ENCODE peak calls at places on chromosomes 4 and X, in nine cellular contexts. One of them, this sample, is unnamed.

GRCh38 chr4:109157205-109157604 is 145.3 kb downstream of the COL25A1 start:
- DNase-seq in tibial nerve: no peak
- DNase-seq in heart left ventricle: no peak
- DNase-seq in A549: no peak
- DNase-seq in suprapubic skin: no peak
- DNase-seq in H1: no peak
- DNase-seq in thyroid gland: no peak
- DNase-seq in breast epithelium: no peak
- DNase-seq in uterus: no peak
- DNase-seq in this sample: no peak

GRCh38 chr4:139746430-139746829 is 80.8 kb downstream of the MGST2 start:
- DNase-seq in breast epithelium: no peak
- DNase-seq in thyroid gland: no peak
- DNase-seq in tibial nerve: no peak
- DNase-seq in H1: no peak
- DNase-seq in uterus: no peak
- DNase-seq in A549: no peak
- DNase-seq in heart left ventricle: no peak
- DNase-seq in suprapubic skin: no peak
- DNase-seq in this sample: no peak

GRCh38 chr4:89105726-89106125 is 5.6 kb upstream of the TIGD2 start:
- DNase-seq in tibial nerve: no peak
- DNase-seq in suprapubic skin: no peak
- DNase-seq in uterus: no peak
- DNase-seq in thyroid gland: no peak
- DNase-seq in heart left ventricle: no peak
- DNase-seq in A549: no peak
- DNase-seq in H1: no peak
- DNase-seq in breast epithelium: no peak
- DNase-seq in this sample: no peak

GRCh38 chr4:111630705-111631104 is 514.5 kb upstream of the FAM241A start:
- DNase-seq in thyroid gland: no peak
- DNase-seq in breast epithelium: no peak
- DNase-seq in tibial nerve: no peak
- DNase-seq in heart left ventricle: no peak
- DNase-seq in uterus: no peak
- DNase-seq in H1: no peak
- DNase-seq in A549: no peak
- DNase-seq in suprapubic skin: no peak
- DNase-seq in this sample: no peak

GRCh38 chrX:109886122-109886761 is 116.7 kb upstream of the TMEM164 start:
- DNase-seq in thyroid gland: peak; percentile 17
- DNase-seq in suprapubic skin: no peak
- DNase-seq in tibial nerve: no peak
- DNase-seq in breast epithelium: no peak
- DNase-seq in heart left ventricle: no peak
- DNase-seq in A549: peak; percentile 57
- DNase-seq in H1: no peak
- DNase-seq in uterus: no peak
- DNase-seq in this sample: no peak

GRCh38 chr4:113584407-113585150 is 177.0 kb downstream of the CAMK2D start:
- DNase-seq in tibial nerve: no peak
- DNase-seq in heart left ventricle: peak; percentile 36
- DNase-seq in thyroid gland: no peak
- DNase-seq in breast epithelium: no peak
- DNase-seq in A549: peak; percentile 25
- DNase-seq in H1: no peak
- DNase-seq in uterus: no peak
- DNase-seq in suprapubic skin: no peak
- DNase-seq in this sample: no peak

GRCh38 chr4:24722026-24722568 is 73.3 kb upstream of the SOD3 start:
- DNase-seq in A549: peak; percentile 5
- DNase-seq in H1: no peak
- DNase-seq in heart left ventricle: no peak
- DNase-seq in breast epithelium: no peak
- DNase-seq in thyroid gland: no peak
- DNase-seq in tibial nerve: no peak
- DNase-seq in suprapubic skin: no peak
- DNase-seq in uterus: no peak
- DNase-seq in this sample: no peak

GRCh38 chrX:42398967-42399631 is 378.9 kb downstream of the PPP1R2C start:
- DNase-seq in A549: no peak
- DNase-seq in uterus: no peak
- DNase-seq in thyroid gland: no peak
- DNase-seq in tibial nerve: no peak
- DNase-seq in H1: no peak
- DNase-seq in heart left ventricle: no peak
- DNase-seq in suprapubic skin: no peak
- DNase-seq in breast epithelium: no peak
- DNase-seq in this sample: no peak

GRCh38 chrX:56233682-56234081 is 1.5 kb downstream of the KLF8 start:
- DNase-seq in breast epithelium: peak; percentile 69
- DNase-seq in thyroid gland: peak; percentile 65
- DNase-seq in suprapubic skin: peak; percentile 66
- DNase-seq in H1: peak; percentile 38
- DNase-seq in A549: peak; percentile 5
- DNase-seq in heart left ventricle: peak; percentile 68
- DNase-seq in uterus: peak; percentile 73
- DNase-seq in tibial nerve: peak; percentile 24
- DNase-seq in this sample: no peak

GRCh38 chrX:114037515-114037914 is 546.4 kb upstream of the HTR2C start:
- DNase-seq in H1: no peak
- DNase-seq in breast epithelium: no peak
- DNase-seq in suprapubic skin: no peak
- DNase-seq in heart left ventricle: no peak
- DNase-seq in thyroid gland: no peak
- DNase-seq in A549: no peak
- DNase-seq in tibial nerve: no peak
- DNase-seq in uterus: no peak
- DNase-seq in this sample: no peak

GRCh38 chr4:173821031-173821430 is 291.0 kb upstream of the HAND2 start:
- DNase-seq in A549: no peak
- DNase-seq in H1: no peak
- DNase-seq in breast epithelium: no peak
- DNase-seq in suprapubic skin: no peak
- DNase-seq in heart left ventricle: no peak
- DNase-seq in thyroid gland: no peak
- DNase-seq in uterus: no peak
- DNase-seq in tibial nerve: no peak
- DNase-seq in this sample: no peak

GRCh38 chr4:14196141-14196540 is 568.6 kb upstream of the BOD1L1 start:
- DNase-seq in A549: peak; percentile 48
- DNase-seq in H1: peak; percentile 19
- DNase-seq in suprapubic skin: no peak
- DNase-seq in uterus: no peak
- DNase-seq in thyroid gland: no peak
- DNase-seq in tibial nerve: no peak
- DNase-seq in heart left ventricle: peak; percentile 38
- DNase-seq in breast epithelium: no peak
- DNase-seq in this sample: peak; percentile 64

GRCh38 chrX:76428243-76429130 is 977 bp downstream of the MAGEE1 start:
- DNase-seq in thyroid gland: peak; percentile 13
- DNase-seq in uterus: peak; percentile 11
- DNase-seq in breast epithelium: no peak
- DNase-seq in H1: no peak
- DNase-seq in tibial nerve: no peak
- DNase-seq in heart left ventricle: peak; percentile 21
- DNase-seq in A549: no peak
- DNase-seq in suprapubic skin: peak; percentile 60
- DNase-seq in this sample: peak; percentile 55

GRCh38 chr4:80876810-80877209 is 153.7 kb upstream of the BMP3 start:
- DNase-seq in H1: no peak
- DNase-seq in heart left ventricle: no peak
- DNase-seq in suprapubic skin: no peak
- DNase-seq in A549: no peak
- DNase-seq in breast epithelium: no peak
- DNase-seq in thyroid gland: no peak
- DNase-seq in uterus: no peak
- DNase-seq in tibial nerve: no peak
- DNase-seq in this sample: no peak

GRCh38 chr4:2415881-2416563 is 2.4 kb downstream of the ZFYVE28 start:
- DNase-seq in breast epithelium: no peak
- DNase-seq in tibial nerve: no peak
- DNase-seq in suprapubic skin: no peak
- DNase-seq in H1: no peak
- DNase-seq in A549: no peak
- DNase-seq in heart left ventricle: no peak
- DNase-seq in uterus: no peak
- DNase-seq in thyroid gland: no peak
- DNase-seq in this sample: no peak

GRCh38 chr4:2415213-2415612 is 3.2 kb downstream of the ZFYVE28 start:
- DNase-seq in heart left ventricle: no peak
- DNase-seq in H1: no peak
- DNase-seq in A549: no peak
- DNase-seq in breast epithelium: no peak
- DNase-seq in uterus: no peak
- DNase-seq in suprapubic skin: no peak
- DNase-seq in tibial nerve: no peak
- DNase-seq in thyroid gland: no peak
- DNase-seq in this sample: no peak

GRCh38 chr4:2417196-2417764 is 1.2 kb downstream of the ZFYVE28 start:
- DNase-seq in thyroid gland: peak; percentile 19
- DNase-seq in uterus: no peak
- DNase-seq in heart left ventricle: no peak
- DNase-seq in H1: no peak
- DNase-seq in suprapubic skin: no peak
- DNase-seq in breast epithelium: no peak
- DNase-seq in A549: no peak
- DNase-seq in tibial nerve: no peak
- DNase-seq in this sample: no peak

GRCh38 chr4:2417765-2418651 is at the start of gene ZFYVE28:
- DNase-seq in H1: no peak
- DNase-seq in tibial nerve: no peak
- DNase-seq in thyroid gland: peak; percentile 18
- DNase-seq in uterus: no peak
- DNase-seq in A549: peak; percentile 55
- DNase-seq in suprapubic skin: no peak
- DNase-seq in heart left ventricle: no peak
- DNase-seq in breast epithelium: no peak
- DNase-seq in this sample: no peak

GRCh38 chr4:2416564-2417195 is 1.8 kb downstream of the ZFYVE28 start:
- DNase-seq in thyroid gland: peak; percentile 19
- DNase-seq in heart left ventricle: no peak
- DNase-seq in breast epithelium: no peak
- DNase-seq in tibial nerve: no peak
- DNase-seq in suprapubic skin: no peak
- DNase-seq in H1: no peak
- DNase-seq in A549: no peak
- DNase-seq in uterus: no peak
- DNase-seq in this sample: no peak
- H3K4me3 ChIP-seq in thyroid gland: no peak overlapping the region
- H3K4me3 ChIP-seq in heart left ventricle: peak overlapping the region; percentile 72
- H3K4me3 ChIP-seq in breast epithelium: peak overlapping the region; percentile 52
- H3K4me3 ChIP-seq in tibial nerve: peak overlapping the region; percentile 79
- H3K4me3 ChIP-seq in suprapubic skin: peak overlapping the region; percentile 71
- H3K4me3 ChIP-seq in H1: peak overlapping the region; percentile 26
- H3K4me3 ChIP-seq in A549: peak overlapping the region; percentile 74
- H3K4me3 ChIP-seq in uterus: peak overlapping the region; percentile 15
- H3K4me3 ChIP-seq in this sample: peak overlapping the region; percentile 29

DNA sequence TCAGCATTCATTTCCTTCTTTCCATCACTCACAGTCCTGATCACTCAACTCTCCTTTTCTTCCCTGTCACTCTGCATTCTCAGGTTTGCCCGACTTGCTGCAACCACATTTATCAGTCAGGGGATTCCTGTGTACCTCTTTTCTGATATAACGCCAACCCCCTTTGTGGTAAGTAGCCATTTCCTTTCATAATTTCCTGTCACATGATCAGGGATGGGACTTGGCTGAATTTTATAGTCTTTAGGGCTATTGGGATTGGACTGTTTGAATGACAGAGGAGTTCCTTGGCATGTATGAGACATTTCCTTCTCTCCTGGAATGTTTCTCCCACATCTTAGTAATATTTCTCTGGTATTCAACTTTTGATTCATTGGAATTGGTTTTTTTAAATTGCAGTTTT is 11.0 kb downstream of the PGM2 start:
- DNase-seq in thyroid gland: no peak
- DNase-seq in uterus: no peak
- DNase-seq in breast epithelium: no peak
- DNase-seq in heart left ventricle: no peak
- DNase-seq in tibial nerve: no peak
- DNase-seq in suprapubic skin: no peak
- DNase-seq in H1: no peak
- DNase-seq in A549: no peak
- DNase-seq in this sample: no peak
- TF ChIP-seq POLR2A in thyroid gland: no peak
- TF ChIP-seq POLR2A in uterus: no peak
- TF ChIP-seq POLR2A in breast epithelium: no peak
- TF ChIP-seq POLR2A in heart left ventricle: no peak
- TF ChIP-seq POLR2A in tibial nerve: no peak
- TF ChIP-seq POLR2A in suprapubic skin: no peak
- TF ChIP-seq POLR2A in H1: no peak
- TF ChIP-seq POLR2A in A549: no peak
- TF ChIP-seq POLR2A in this sample: no peak

GRCh38 chrX:57904481-57904880 is 5.8 kb downstream of the ZXDA start:
- DNase-seq in H1: no peak
- DNase-seq in suprapubic skin: no peak
- DNase-seq in thyroid gland: no peak
- DNase-seq in breast epithelium: no peak
- DNase-seq in heart left ventricle: no peak
- DNase-seq in uterus: no peak
- DNase-seq in A549: no peak
- DNase-seq in tibial nerve: no peak
- DNase-seq in this sample: no peak
- H3K4me1 ChIP-seq in H1: no peaks in the 10 kb centered on the region
- H3K4me1 ChIP-seq in suprapubic skin: peaks cover 19% of the 10 kb centered on the region
- H3K4me1 ChIP-seq in thyroid gland: peaks cover 4% of the 10 kb centered on the region
- H3K4me1 ChIP-seq in breast epithelium: no peaks in the 10 kb centered on the region
- H3K4me1 ChIP-seq in heart left ventricle: no peaks in the 10 kb centered on the region
- H3K4me1 ChIP-seq in uterus: no peaks in the 10 kb centered on the region
- H3K4me1 ChIP-seq in A549: peaks cover 3% of the 10 kb centered on the region
- H3K4me1 ChIP-seq in tibial nerve: no peaks in the 10 kb centered on the region
- H3K4me1 ChIP-seq in this sample: no peaks in the 10 kb centered on the region

GRCh38 chr4:27008693-27009092 is 148.1 kb downstream of the STIM2 start:
- DNase-seq in A549: no peak
- DNase-seq in heart left ventricle: no peak
- DNase-seq in thyroid gland: no peak
- DNase-seq in H1: no peak
- DNase-seq in uterus: no peak
- DNase-seq in tibial nerve: no peak
- DNase-seq in suprapubic skin: no peak
- DNase-seq in breast epithelium: no peak
- DNase-seq in this sample: no peak

GRCh38 chr4:27006646-27007045 is 146.0 kb downstream of the STIM2 start:
- DNase-seq in heart left ventricle: no peak
- DNase-seq in suprapubic skin: no peak
- DNase-seq in thyroid gland: no peak
- DNase-seq in A549: no peak
- DNase-seq in tibial nerve: no peak
- DNase-seq in H1: no peak
- DNase-seq in breast epithelium: no peak
- DNase-seq in uterus: no peak
- DNase-seq in this sample: no peak

GRCh38 chr4:27007507-27007906 is 146.9 kb downstream of the STIM2 start:
- DNase-seq in A549: no peak
- DNase-seq in uterus: no peak
- DNase-seq in tibial nerve: no peak
- DNase-seq in suprapubic skin: no peak
- DNase-seq in heart left ventricle: no peak
- DNase-seq in breast epithelium: no peak
- DNase-seq in thyroid gland: no peak
- DNase-seq in H1: no peak
- DNase-seq in this sample: no peak

GRCh38 chr4:27005512-27006246 is 145.0 kb downstream of the STIM2 start:
- DNase-seq in uterus: no peak
- DNase-seq in thyroid gland: no peak
- DNase-seq in breast epithelium: no peak
- DNase-seq in tibial nerve: no peak
- DNase-seq in heart left ventricle: no peak
- DNase-seq in suprapubic skin: no peak
- DNase-seq in H1: no peak
- DNase-seq in A549: no peak
- DNase-seq in this sample: no peak

GRCh38 chr4:27006247-27006603 is 145.6 kb downstream of the STIM2 start:
- DNase-seq in suprapubic skin: no peak
- DNase-seq in breast epithelium: no peak
- DNase-seq in A549: no peak
- DNase-seq in heart left ventricle: no peak
- DNase-seq in uterus: no peak
- DNase-seq in H1: no peak
- DNase-seq in thyroid gland: no peak
- DNase-seq in tibial nerve: no peak
- DNase-seq in this sample: no peak
- H3K4me3 ChIP-seq in suprapubic skin: no peak overlapping the region
- H3K4me3 ChIP-seq in breast epithelium: no peak overlapping the region
- H3K4me3 ChIP-seq in A549: no peak overlapping the region
- H3K4me3 ChIP-seq in heart left ventricle: no peak overlapping the region
- H3K4me3 ChIP-seq in uterus: no peak overlapping the region
- H3K4me3 ChIP-seq in H1: no peak overlapping the region
- H3K4me3 ChIP-seq in thyroid gland: no peak overlapping the region
- H3K4me3 ChIP-seq in tibial nerve: no peak overlapping the region
- H3K4me3 ChIP-seq in this sample: no peak overlapping the region

This sample was measured in right lobe of liver.